ENCODE peak calls at places on chromosomes 12 and 14, in four cellular contexts. I, C, X and J are unnamed samples.

GRCh38 chr12:100337727-100338126 is 19.1 kb upstream of the SLC17A8 start:
- DNase-seq in I (no peak), C (no peak), X (no peak), J (no peak)

GRCh38 chr12:109053382-109054123 is 1.2 kb downstream of the USP30 start:
- DNase-seq in I (no peak), C (no peak), X (no peak), J (no peak)

GRCh38 chr12:34402899-34403705 is 380.8 kb downstream of the ALG10 start:
- DNase-seq in I (no peak), C (no peak), X (peak), J (no peak)

GRCh38 chr14:59278111-59278510 is 89.6 kb downstream of the DAAM1 start:
- DNase-seq in I (no peak), C (peak), X (no peak), J (peak)

GRCh38 chr12:107449891-107450290 is 235.7 kb upstream of the PWP1 start:
- DNase-seq in I (no peak), C (no peak), X (no peak), J (no peak)

GRCh38 chr12:462936-463705 is 3.4 kb downstream of the B4GALNT3 start:
- DNase-seq in I (no peak), C (no peak), X (no peak), J (peak)

GRCh38 chr12:11765817-11766794 is 116.6 kb downstream of the ETV6 start:
- DNase-seq in I (no peak), C (no peak), X (no peak), J (no peak)

GRCh38 chr12:41466762-41467270 is 278.7 kb downstream of the PDZRN4 start:
- DNase-seq in I (no peak), C (no peak), X (no peak), J (no peak)

GRCh38 chr12:91704446-91704845 is 441.2 kb downstream of the BTG1 start:
- DNase-seq in I (no peak), C (peak), X (no peak), J (peak)

GRCh38 chr14:66944872-66945271 is 244.4 kb upstream of the GARIN2 start:
- DNase-seq in I (no peak), C (no peak), X (no peak), J (peak)

GRCh38 chr12:19972325-19973288 is 395.7 kb upstream of the PDE3A start:
- DNase-seq in I (no peak), C (no peak), X (no peak), J (no peak)

GRCh38 chr12:118302053-118302452 is 70.7 kb downstream of the TAOK3 start:
- DNase-seq in I (no peak), C (peak), X (no peak), J (peak)

GRCh38 chr12:77160931-77161330 is 95.6 kb upstream of the E2F7 start:
- DNase-seq in I (no peak), C (no peak), X (no peak), J (no peak)

GRCh38 chr14:103314496-103315277 is 19.4 kb upstream of the EIF5 start:
- DNase-seq in I (no peak), C (no peak), X (no peak), J (no peak)

GRCh38 chr14:92539419-92539818 is 25.8 kb downstream of the RIN3 start:
- DNase-seq in I (no peak), C (no peak), X (no peak), J (no peak)

GRCh38 chr12:64730585-64730964 is 28.6 kb downstream of the GNS start:
- DNase-seq in I (no peak), C (no peak), X (no peak), J (no peak)

GRCh38 chr14:103733651-103734050 is 18.0 kb downstream of the ZFYVE21 start:
- DNase-seq in I (no peak), C (no peak), X (no peak), J (no peak)

GRCh38 chr12:106027286-106027685 is 111.5 kb downstream of the NUAK1 start:
- DNase-seq in I (no peak), C (no peak), X (no peak), J (no peak)

GRCh38 chr12:30417697-30418231 is 277.9 kb downstream of the IPO8 start:
- DNase-seq in I (no peak), C (peak), X (peak), J (peak)

GRCh38 chr12:114163766-114164165 is 197.6 kb upstream of the RBM19 start:
- DNase-seq in I (no peak), C (peak), X (no peak), J (peak)

GRCh38 chr14:53470351-53471043 is 317.4 kb upstream of the DDHD1 start:
- DNase-seq in I (no peak), C (peak), X (no peak), J (no peak)

GRCh38 chr14:66398437-66398836 is 87.7 kb upstream of the CCDC196 start:
- DNase-seq in I (no peak), C (no peak), X (no peak), J (no peak)

GRCh38 chr14:80781968-80782367 is 159.6 kb downstream of the CEP128 start:
- DNase-seq in I (no peak), C (no peak), X (no peak), J (no peak)

GRCh38 chr14:59425322-59425945 is 39.7 kb downstream of the GPR135 start:
- DNase-seq in I (no peak), C (no peak), X (no peak), J (no peak)

GRCh38 chr12:52151859-52152783 is 39.7 kb downstream of the KRT80 start:
- DNase-seq in I (peak), C (peak), X (no peak), J (peak)

GRCh38 chr12:116009805-116010204 is 267.7 kb downstream of the MED13L start:
- DNase-seq in I (no peak), C (no peak), X (no peak), J (peak)

GRCh38 chr12:57309420-57309819 is 58.4 kb upstream of the STAC3 start:
- DNase-seq in I (no peak), C (no peak), X (no peak), J (no peak)

GRCh38 chr14:67187210-67187609 is 2.0 kb upstream of the GARIN2 start:
- DNase-seq in I (no peak), C (peak), X (no peak), J (peak)

GRCh38 chr12:52371716-52372115 is 4.4 kb upstream of the KRT85 start:
- DNase-seq in I (no peak), C (no peak), X (no peak), J (no peak)

GRCh38 chr14:61472025-61472672 is 150.8 kb downstream of the PRKCH start:
- DNase-seq in I (no peak), C (no peak), X (no peak), J (no peak)